ENCODE peak calls at places on chromosomes 6 and 20, in eight cellular contexts. One of them, this sample, is unnamed.

GRCh38 chr6:76381612-76382011 is 309.1 kb upstream of the IMPG1 start:
- DNase-seq in naive B cell: no peak
- DNase-seq in A673: no peak
- DNase-seq in ACHN: no peak
- DNase-seq in activated B cell treated with CpG ODN at 0.5 μM for 24 hours: no peak
- DNase-seq in ELF-1: no peak
- DNase-seq in fibroblast of pulmonary artery: no peak
- DNase-seq in cardiac septum: no peak
- DNase-seq in this sample: no peak

GRCh38 chr6:148657053-148657452 is 89.8 kb upstream of the UST start:
- DNase-seq in naive B cell: peak; percentile 39
- DNase-seq in fibroblast of pulmonary artery: peak; percentile 98
- DNase-seq in ACHN: no peak
- DNase-seq in activated B cell treated with CpG ODN at 0.5 μM for 24 hours: no peak
- DNase-seq in cardiac septum: no peak
- DNase-seq in ELF-1: no peak
- DNase-seq in A673: peak; percentile 1
- DNase-seq in this sample: no peak

GRCh38 chr20:34420146-34420545 is 57.1 kb downstream of the ITCH start:
- DNase-seq in cardiac septum: no peak
- DNase-seq in ACHN: no peak
- DNase-seq in ELF-1: no peak
- DNase-seq in fibroblast of pulmonary artery: no peak
- DNase-seq in A673: peak; percentile 22
- DNase-seq in activated B cell treated with CpG ODN at 0.5 μM for 24 hours: no peak
- DNase-seq in naive B cell: no peak
- DNase-seq in this sample: no peak

GRCh38 chr20:4111440-4112411 is 96.4 kb upstream of the RNF24 start:
- DNase-seq in ELF-1: no peak
- DNase-seq in cardiac septum: no peak
- DNase-seq in ACHN: no peak
- DNase-seq in fibroblast of pulmonary artery: no peak
- DNase-seq in activated B cell treated with CpG ODN at 0.5 μM for 24 hours: no peak
- DNase-seq in A673: no peak
- DNase-seq in naive B cell: no peak
- DNase-seq in this sample: no peak

GRCh38 chr6:20238688-20239587 is 26.7 kb upstream of the MBOAT1 start:
- DNase-seq in naive B cell: no peak
- DNase-seq in activated B cell treated with CpG ODN at 0.5 μM for 24 hours: no peak
- DNase-seq in fibroblast of pulmonary artery: no peak
- DNase-seq in ACHN: no peak
- DNase-seq in A673: no peak
- DNase-seq in ELF-1: peak; percentile 35
- DNase-seq in cardiac septum: no peak
- DNase-seq in this sample: no peak

GRCh38 chr20:14521436-14521835 is 184.0 kb upstream of the FLRT3 start:
- DNase-seq in naive B cell: no peak
- DNase-seq in A673: no peak
- DNase-seq in ACHN: no peak
- DNase-seq in activated B cell treated with CpG ODN at 0.5 μM for 24 hours: no peak
- DNase-seq in fibroblast of pulmonary artery: peak; percentile 16
- DNase-seq in cardiac septum: no peak
- DNase-seq in ELF-1: no peak
- DNase-seq in this sample: no peak

GRCh38 chr6:124885171-124885570 is 77.1 kb upstream of the RNF217 start:
- DNase-seq in ACHN: no peak
- DNase-seq in cardiac septum: no peak
- DNase-seq in ELF-1: no peak
- DNase-seq in activated B cell treated with CpG ODN at 0.5 μM for 24 hours: no peak
- DNase-seq in A673: peak; percentile 18
- DNase-seq in naive B cell: no peak
- DNase-seq in fibroblast of pulmonary artery: no peak
- DNase-seq in this sample: no peak

GRCh38 chr6:69584913-69585729 is 211.7 kb downstream of the LMBRD1 start:
- DNase-seq in cardiac septum: no peak
- DNase-seq in ACHN: no peak
- DNase-seq in activated B cell treated with CpG ODN at 0.5 μM for 24 hours: no peak
- DNase-seq in ELF-1: peak; percentile 12
- DNase-seq in A673: no peak
- DNase-seq in fibroblast of pulmonary artery: no peak
- DNase-seq in naive B cell: no peak
- DNase-seq in this sample: no peak

GRCh38 chr6:37987008-37987407 is 167.5 kb downstream of the ZFAND3 start:
- DNase-seq in naive B cell: no peak
- DNase-seq in A673: no peak
- DNase-seq in cardiac septum: no peak
- DNase-seq in ELF-1: no peak
- DNase-seq in fibroblast of pulmonary artery: peak; percentile 52
- DNase-seq in activated B cell treated with CpG ODN at 0.5 μM for 24 hours: no peak
- DNase-seq in ACHN: peak; percentile 13
- DNase-seq in this sample: no peak

GRCh38 chr6:7147051-7147671 is 39.4 kb downstream of the RREB1 start:
- DNase-seq in A673: no peak
- DNase-seq in ELF-1: no peak
- DNase-seq in fibroblast of pulmonary artery: no peak
- DNase-seq in cardiac septum: no peak
- DNase-seq in naive B cell: no peak
- DNase-seq in activated B cell treated with CpG ODN at 0.5 μM for 24 hours: no peak
- DNase-seq in ACHN: peak; percentile 37
- DNase-seq in this sample: no peak

GRCh38 chr20:5504061-5504739 is 187.4 kb upstream of the PROKR2 start:
- DNase-seq in fibroblast of pulmonary artery: peak; percentile 53
- DNase-seq in activated B cell treated with CpG ODN at 0.5 μM for 24 hours: no peak
- DNase-seq in cardiac septum: peak; percentile 83
- DNase-seq in A673: peak; percentile 41
- DNase-seq in ELF-1: peak; percentile 78
- DNase-seq in naive B cell: no peak
- DNase-seq in ACHN: peak; percentile 39
- DNase-seq in this sample: no peak

GRCh38 chr6:117920493-117920845 is 13.4 kb downstream of the SLC35F1 start:
- DNase-seq in fibroblast of pulmonary artery: no peak
- DNase-seq in ACHN: no peak
- DNase-seq in naive B cell: no peak
- DNase-seq in A673: peak; percentile 31
- DNase-seq in cardiac septum: no peak
- DNase-seq in activated B cell treated with CpG ODN at 0.5 μM for 24 hours: no peak
- DNase-seq in ELF-1: no peak
- DNase-seq in this sample: no peak

GRCh38 chr6:144690109-144690508 is 405.0 kb downstream of the UTRN start:
- DNase-seq in A673: no peak
- DNase-seq in activated B cell treated with CpG ODN at 0.5 μM for 24 hours: no peak
- DNase-seq in naive B cell: no peak
- DNase-seq in ELF-1: no peak
- DNase-seq in cardiac septum: no peak
- DNase-seq in ACHN: no peak
- DNase-seq in fibroblast of pulmonary artery: no peak
- DNase-seq in this sample: no peak

GRCh38 chr6:29999426-29999825 is 57.1 kb downstream of the HLA-A start:
- DNase-seq in ELF-1: no peak
- DNase-seq in A673: no peak
- DNase-seq in activated B cell treated with CpG ODN at 0.5 μM for 24 hours: no peak
- DNase-seq in cardiac septum: no peak
- DNase-seq in naive B cell: no peak
- DNase-seq in fibroblast of pulmonary artery: no peak
- DNase-seq in ACHN: no peak
- DNase-seq in this sample: no peak

GRCh38 chr6:80517525-80517924 is 411.1 kb downstream of the BCKDHB start:
- DNase-seq in activated B cell treated with CpG ODN at 0.5 μM for 24 hours: no peak
- DNase-seq in naive B cell: no peak
- DNase-seq in A673: no peak
- DNase-seq in fibroblast of pulmonary artery: no peak
- DNase-seq in ACHN: no peak
- DNase-seq in ELF-1: no peak
- DNase-seq in cardiac septum: no peak
- DNase-seq in this sample: no peak

GRCh38 chr6:140153703-140154102 is 779.3 kb upstream of the CITED2 start:
- DNase-seq in cardiac septum: no peak
- DNase-seq in A673: no peak
- DNase-seq in activated B cell treated with CpG ODN at 0.5 μM for 24 hours: no peak
- DNase-seq in ACHN: no peak
- DNase-seq in naive B cell: no peak
- DNase-seq in fibroblast of pulmonary artery: peak; percentile 60
- DNase-seq in ELF-1: no peak
- DNase-seq in this sample: no peak

GRCh38 chr6:152268846-152269442 is 368.2 kb downstream of the SYNE1 start:
- DNase-seq in fibroblast of pulmonary artery: no peak
- DNase-seq in activated B cell treated with CpG ODN at 0.5 μM for 24 hours: no peak
- DNase-seq in ACHN: no peak
- DNase-seq in cardiac septum: no peak
- DNase-seq in ELF-1: no peak
- DNase-seq in naive B cell: no peak
- DNase-seq in A673: no peak
- DNase-seq in this sample: no peak

GRCh38 chr6:53301801-53302537 is 46.8 kb downstream of the ELOVL5 start:
- DNase-seq in ACHN: no peak
- DNase-seq in ELF-1: no peak
- DNase-seq in naive B cell: no peak
- DNase-seq in cardiac septum: no peak
- DNase-seq in A673: no peak
- DNase-seq in activated B cell treated with CpG ODN at 0.5 μM for 24 hours: no peak
- DNase-seq in fibroblast of pulmonary artery: no peak
- DNase-seq in this sample: no peak

GRCh38 chr6:83464741-83465140 is 33.9 kb upstream of the ME1 start:
- DNase-seq in ACHN: no peak
- DNase-seq in fibroblast of pulmonary artery: no peak
- DNase-seq in activated B cell treated with CpG ODN at 0.5 μM for 24 hours: no peak
- DNase-seq in A673: no peak
- DNase-seq in cardiac septum: no peak
- DNase-seq in naive B cell: no peak
- DNase-seq in ELF-1: no peak
- DNase-seq in this sample: no peak

GRCh38 chr20:363319-364078 is 16.6 kb downstream of the NRSN2 start:
- DNase-seq in ACHN: peak; percentile 36
- DNase-seq in A673: no peak
- DNase-seq in cardiac septum: no peak
- DNase-seq in ELF-1: peak; percentile 31
- DNase-seq in naive B cell: no peak
- DNase-seq in activated B cell treated with CpG ODN at 0.5 μM for 24 hours: no peak
- DNase-seq in fibroblast of pulmonary artery: no peak
- DNase-seq in this sample: no peak

GRCh38 chr6:134898575-134898974 is 51.3 kb downstream of the ALDH8A1 start:
- DNase-seq in A673: no peak
- DNase-seq in fibroblast of pulmonary artery: no peak
- DNase-seq in naive B cell: no peak
- DNase-seq in cardiac septum: no peak
- DNase-seq in ACHN: no peak
- DNase-seq in ELF-1: no peak
- DNase-seq in activated B cell treated with CpG ODN at 0.5 μM for 24 hours: no peak
- DNase-seq in this sample: no peak

GRCh38 chr6:43205849-43206248 is 23.4 kb downstream of the DNPH1 start:
- DNase-seq in cardiac septum: no peak
- DNase-seq in naive B cell: no peak
- DNase-seq in A673: no peak
- DNase-seq in ACHN: no peak
- DNase-seq in ELF-1: no peak
- DNase-seq in fibroblast of pulmonary artery: no peak
- DNase-seq in activated B cell treated with CpG ODN at 0.5 μM for 24 hours: no peak
- DNase-seq in this sample: no peak

GRCh38 chr20:44501448-44501847 is 20.4 kb downstream of the SERINC3 start:
- DNase-seq in ELF-1: no peak
- DNase-seq in fibroblast of pulmonary artery: peak; percentile 94
- DNase-seq in activated B cell treated with CpG ODN at 0.5 μM for 24 hours: no peak
- DNase-seq in naive B cell: no peak
- DNase-seq in cardiac septum: no peak
- DNase-seq in ACHN: no peak
- DNase-seq in A673: no peak
- DNase-seq in this sample: no peak

GRCh38 chr6:133609404-133610270 is 279.3 kb upstream of the TCF21 start:
- DNase-seq in A673: no peak
- DNase-seq in ACHN: peak; percentile 1
- DNase-seq in fibroblast of pulmonary artery: peak; percentile 100
- DNase-seq in activated B cell treated with CpG ODN at 0.5 μM for 24 hours: no peak
- DNase-seq in ELF-1: no peak
- DNase-seq in naive B cell: no peak
- DNase-seq in cardiac septum: no peak
- DNase-seq in this sample: no peak

GRCh38 chr20:53742685-53743081 is 149.0 kb upstream of the ZNF217 start:
- DNase-seq in A673: no peak
- DNase-seq in cardiac septum: no peak
- DNase-seq in activated B cell treated with CpG ODN at 0.5 μM for 24 hours: no peak
- DNase-seq in ELF-1: no peak
- DNase-seq in fibroblast of pulmonary artery: no peak
- DNase-seq in ACHN: no peak
- DNase-seq in naive B cell: no peak
- DNase-seq in this sample: no peak

This sample was measured in CD8-positive, alpha-beta memory T cell.